ENCODE peak calls at places on chromosomes 16 and 17, in seven cellular contexts. W is dorsolateral prefrontal cortex; S is H1; V is CD8-positive, alpha-beta T cell; P is retinal pigment epithelial cell; A is lower leg skin; D is A549. Q is an unnamed sample.

GRCh38 chr17:78839762-78840529 is 668 bp downstream of the USP36 start:
- DNase-seq in D (peak; percentile 51), P (no peak), V (peak; percentile 50), W (no peak), A (peak; percentile 43), S (no peak), Q (no peak)

GRCh38 chr17:4436846-4437245 is 3.1 kb downstream of the SPNS3 start:
- DNase-seq in A (no peak), V (no peak), W (no peak), D (no peak), S (no peak), P (no peak), Q (no peak)

GRCh38 chr17:7885357-7886226 is 3.0 kb upstream of the CHD3 start:
- DNase-seq in P (no peak), S (peak; percentile 66), V (peak; percentile 37), D (peak; percentile 73), W (no peak), A (peak; percentile 34), Q (no peak)

GRCh38 chr17:7476951-7477350 is 2.5 kb downstream of the ZBTB4 start:
- DNase-seq in A (no peak), V (no peak), D (no peak), S (no peak), P (no peak), W (no peak), Q (no peak)

GRCh38 chr17:36149296-36149820 is 27.1 kb downstream of the TBC1D3B start:
- DNase-seq in A (no peak), W (no peak), S (no peak), D (no peak), V (no peak), P (no peak), Q (no peak)

GRCh38 chr16:77043076-77043475 is 147.9 kb upstream of the MON1B start:
- DNase-seq in V (no peak), D (peak; percentile 14), P (no peak), A (no peak), S (no peak), W (no peak), Q (peak; percentile 7)

GRCh38 chr17:66466933-66467367 is 164.5 kb downstream of the PRKCA start:
- DNase-seq in V (no peak), P (peak; percentile 96), A (no peak), W (no peak), S (no peak), D (peak; percentile 97), Q (peak; percentile 98)

GRCh38 chr17:7405413-7405881 is 1.6 kb upstream of the TMEM256 start:
- DNase-seq in S (peak; percentile 66), A (no peak), W (peak; percentile 34), P (no peak), V (no peak), D (no peak), Q (no peak)

GRCh38 chr17:27633312-27634025 is 2.5 kb downstream of the LGALS9 start:
- DNase-seq in A (no peak), D (no peak), P (no peak), W (no peak), V (no peak), S (no peak), Q (no peak)

GRCh38 chr16:50814541-50814940 is 72.7 kb downstream of the CYLD start:
- DNase-seq in W (no peak), S (peak; percentile 30), D (no peak), P (no peak), A (no peak), V (no peak), Q (no peak)
- TF ChIP-seq CTCF in W (no peak), S (no peak), D (no peak), P (no peak), A (no peak), V (no peak), Q (no peak)

GRCh38 chr16:84732674-84733352 is 33.0 kb downstream of the USP10 start:
- DNase-seq in P (no peak), V (no peak), D (no peak), A (no peak), S (no peak), W (no peak), Q (no peak)

GRCh38 chr16:84729716-84730320 is 30.0 kb downstream of the USP10 start:
- DNase-seq in A (no peak), D (no peak), V (no peak), W (no peak), P (no peak), S (peak; percentile 4), Q (no peak)

GRCh38 chr16:84726670-84727467 is 27.1 kb downstream of the USP10 start:
- DNase-seq in V (no peak), S (peak; percentile 47), D (no peak), W (no peak), P (no peak), A (no peak), Q (no peak)

GRCh38 chr16:84728853-84729424 is 29.1 kb downstream of the USP10 start:
- DNase-seq in W (no peak), D (no peak), A (no peak), P (no peak), V (no peak), S (peak; percentile 29), Q (no peak)

DNA sequence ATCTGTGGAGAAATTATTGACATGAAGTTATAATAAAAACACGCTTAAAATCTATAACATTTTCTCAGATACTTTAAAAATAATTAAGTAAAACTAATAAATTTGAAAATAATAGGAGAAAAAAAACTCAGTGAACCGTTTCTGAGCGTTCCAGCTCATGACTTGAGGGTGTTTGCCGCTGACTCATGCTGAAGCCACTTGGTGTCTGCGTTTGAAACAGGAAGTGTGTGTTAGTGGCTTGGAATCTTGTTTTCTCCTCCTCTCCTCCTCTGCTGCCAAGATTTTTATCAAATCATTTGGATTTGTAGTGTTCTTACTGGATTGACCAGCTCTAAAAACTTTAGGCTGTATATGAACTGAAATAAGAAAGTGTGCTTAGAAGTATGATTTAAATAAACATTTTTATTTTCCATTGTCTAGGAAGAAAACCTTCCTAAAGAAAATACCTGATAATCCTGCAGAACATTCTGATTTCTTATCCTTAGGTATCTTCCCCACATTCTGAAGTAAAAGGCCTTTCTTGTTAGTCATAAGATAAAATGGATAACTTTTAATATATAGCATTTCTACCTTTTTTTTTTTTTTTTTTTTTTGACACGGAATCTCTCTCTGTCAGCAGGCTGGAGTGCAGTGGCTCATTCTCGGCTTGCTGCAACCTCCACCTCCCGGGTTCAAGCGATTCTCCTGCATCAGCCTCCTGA is 30.8 kb downstream of the USP10 start:
- DNase-seq in S (peak; percentile 14), P (peak; percentile 87), W (no peak), D (peak; percentile 82), A (peak; percentile 74), V (peak; percentile 35), Q (peak; percentile 84)
- H3K4me3 ChIP-seq in S (no peak overlapping the region), P (peak overlapping the region; percentile 13), W (peak overlapping the region; percentile 14), D (peak overlapping the region; percentile 33), A (no peak overlapping the region), V (no peak overlapping the region), Q (peak overlapping the region; percentile 14)

GRCh38 chr17:76792348-76792747 is 54.4 kb downstream of the MFSD11 start:
- DNase-seq in W (no peak), S (no peak), V (no peak), A (no peak), P (no peak), D (no peak), Q (no peak)

GRCh38 chr17:76797441-76797840 is 59.5 kb downstream of the MFSD11 start:
- DNase-seq in W (no peak), P (no peak), V (no peak), S (no peak), D (no peak), A (no peak), Q (no peak)

GRCh38 chr17:76796081-76796480 is 58.2 kb downstream of the MFSD11 start:
- DNase-seq in A (no peak), V (no peak), P (no peak), W (no peak), D (no peak), S (no peak), Q (no peak)

GRCh38 chr17:76791053-76791980 is 53.4 kb downstream of the MFSD11 start:
- DNase-seq in D (peak; percentile 41), W (no peak), V (peak; percentile 54), A (no peak), P (peak; percentile 54), S (no peak), Q (no peak)

GRCh38 chr17:76793775-76794174 is 55.9 kb downstream of the MFSD11 start:
- DNase-seq in A (no peak), P (no peak), W (no peak), D (peak; percentile 59), S (no peak), V (no peak), Q (no peak)
- TF ChIP-seq CTCF in A (no peak), P (peak; percentile 68), W (no peak), D (peak; percentile 68), S (peak; percentile 26), V (no peak), Q (peak; percentile 67)

DNA sequence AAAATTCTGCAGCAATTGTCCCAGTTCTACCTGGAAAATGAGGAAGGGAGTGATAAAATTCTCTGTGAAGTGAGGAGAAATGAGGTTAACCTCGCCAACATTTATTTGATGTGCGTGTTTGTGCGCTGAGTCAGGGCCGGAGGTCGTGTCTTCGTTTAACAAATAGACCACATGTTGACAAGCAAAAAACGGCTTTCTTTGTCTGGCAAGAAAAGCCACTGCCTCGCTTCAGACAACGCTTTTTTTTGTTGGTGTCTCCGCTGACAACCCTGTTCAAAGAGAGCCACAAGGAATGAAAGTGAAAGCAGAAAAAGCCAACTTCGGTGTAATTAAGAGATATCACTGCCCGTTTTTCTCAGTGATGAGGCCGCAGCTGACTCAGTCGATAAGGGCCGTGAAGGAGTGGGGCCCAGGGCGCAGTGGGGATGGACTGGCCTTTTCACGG is 510.6 kb downstream of the CDH13 start:
- DNase-seq in W (no peak), S (no peak), V (no peak), P (no peak), D (no peak), A (no peak), Q (peak; percentile 12)
- H3K4me3 ChIP-seq in W (peak overlapping the region; percentile 55), S (no peak overlapping the region), V (no peak overlapping the region), P (no peak overlapping the region), D (no peak overlapping the region), A (no peak overlapping the region), Q (peak overlapping the region; percentile 41)

DNA sequence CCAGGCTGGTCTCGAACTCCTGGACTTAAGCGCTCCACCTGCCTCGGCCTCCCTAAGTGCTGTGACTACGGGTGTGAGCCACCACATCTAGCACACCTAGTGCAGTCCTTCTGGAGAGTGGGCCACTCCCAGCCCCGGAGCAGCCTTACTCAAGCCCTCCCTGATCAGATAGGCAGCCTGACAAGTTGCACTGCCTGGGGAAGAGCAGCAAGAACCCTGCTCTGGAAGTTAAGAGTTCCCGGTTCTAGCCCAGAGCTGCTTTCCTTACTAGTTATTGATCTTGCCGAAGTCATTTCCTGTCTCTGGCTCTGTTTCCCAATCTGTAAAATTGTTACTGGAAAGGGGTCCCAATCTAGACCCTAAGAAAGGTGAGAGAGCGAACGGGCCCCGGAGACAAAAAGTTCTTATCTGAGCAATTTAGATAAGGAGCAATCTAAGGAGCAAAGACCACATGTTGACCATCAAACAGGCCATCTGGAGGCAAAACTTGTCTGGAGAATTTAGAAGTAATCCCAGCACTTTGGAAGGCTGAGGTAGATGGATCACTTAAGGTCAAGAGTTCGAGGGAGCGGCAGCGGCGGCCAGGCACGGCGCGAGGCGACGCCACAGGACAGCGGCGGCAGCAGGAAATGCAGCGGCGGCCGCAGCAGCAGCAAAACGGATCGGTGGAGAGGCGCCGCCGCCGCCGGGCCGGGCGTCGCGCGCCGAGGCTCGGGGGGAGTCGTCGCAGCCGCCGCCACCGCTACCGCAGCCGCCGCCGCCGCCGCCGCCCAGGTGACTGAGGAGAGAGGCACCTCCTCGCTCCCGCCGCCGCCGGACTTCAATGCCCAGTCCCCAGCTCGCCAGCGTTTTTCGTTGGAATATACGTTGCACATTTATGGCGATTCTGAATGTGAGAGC is 4.3 kb upstream of the NAGLU start:
- DNase-seq in S (peak; percentile 65), P (no peak), D (no peak), W (no peak), A (no peak), V (peak; percentile 58), Q (no peak)
- TF ChIP-seq CTCF in S (peak; percentile 46), P (peak; percentile 43), D (peak; percentile 50), W (no peak), A (no peak), V (no peak), Q (peak; percentile 23)

GRCh38 chr16:89565506-89566372 is 5.3 kb downstream of the RPL13 start:
- DNase-seq in V (peak; percentile 47), A (peak; percentile 40), D (peak; percentile 50), W (no peak), S (peak; percentile 94), P (no peak), Q (no peak)
- H3K4me3 ChIP-seq in V (peak overlapping the region; percentile 43), A (no peak overlapping the region), D (peak overlapping the region; percentile 99), W (peak overlapping the region; percentile 49), S (peak overlapping the region; percentile 59), P (peak overlapping the region; percentile 36), Q (peak overlapping the region; percentile 46)

Q was measured in epithelial cell of proximal tubule.